ENCODE peak calls at places on chromosomes 13 and 19, in eight cellular contexts. One of them, this sample, is unnamed.

GRCh38 chr13:112486386-112487126 is 101.4 kb downstream of the TUBGCP3 start:
- DNase-seq in H54: no peak
- DNase-seq in K562: no peak
- DNase-seq in adrenal gland: no peak
- DNase-seq in IMR-90: peak; percentile 35
- DNase-seq in thyroid gland: no peak
- DNase-seq in tibial nerve: no peak
- DNase-seq in H1: no peak
- DNase-seq in this sample: no peak

GRCh38 chr13:97108535-97108910 is 113.6 kb upstream of the MBNL2 start:
- DNase-seq in H54: peak; percentile 37
- DNase-seq in K562: no peak
- DNase-seq in adrenal gland: peak; percentile 77
- DNase-seq in IMR-90: peak; percentile 49
- DNase-seq in thyroid gland: no peak
- DNase-seq in tibial nerve: no peak
- DNase-seq in H1: no peak
- DNase-seq in this sample: no peak

GRCh38 chr19:43683905-43684304 is 13.9 kb upstream of the PLAUR start:
- DNase-seq in H54: no peak
- DNase-seq in K562: no peak
- DNase-seq in adrenal gland: no peak
- DNase-seq in IMR-90: no peak
- DNase-seq in thyroid gland: no peak
- DNase-seq in tibial nerve: no peak
- DNase-seq in H1: no peak
- DNase-seq in this sample: no peak

GRCh38 chr19:56603829-56604228 is 8.7 kb downstream of the ZNF71 start:
- DNase-seq in H54: no peak
- DNase-seq in K562: no peak
- DNase-seq in adrenal gland: no peak
- DNase-seq in IMR-90: peak; percentile 24
- DNase-seq in thyroid gland: no peak
- DNase-seq in tibial nerve: no peak
- DNase-seq in H1: no peak
- DNase-seq in this sample: no peak

GRCh38 chr13:55302568-55302967 is 1838.2 kb upstream of the PRR20A start:
- DNase-seq in H54: no peak
- DNase-seq in K562: no peak
- DNase-seq in adrenal gland: no peak
- DNase-seq in IMR-90: no peak
- DNase-seq in thyroid gland: no peak
- DNase-seq in tibial nerve: no peak
- DNase-seq in H1: no peak
- DNase-seq in this sample: no peak

GRCh38 chr13:76556632-76557031 is 329.6 kb downstream of the KCTD12 start:
- DNase-seq in H54: no peak
- DNase-seq in K562: no peak
- DNase-seq in adrenal gland: no peak
- DNase-seq in IMR-90: no peak
- DNase-seq in thyroid gland: no peak
- DNase-seq in tibial nerve: no peak
- DNase-seq in H1: no peak
- DNase-seq in this sample: no peak

GRCh38 chr19:39126593-39127187 is 1.1 kb downstream of the PAK4 start:
- DNase-seq in H54: peak; percentile 53
- DNase-seq in K562: no peak
- DNase-seq in adrenal gland: peak; percentile 43
- DNase-seq in IMR-90: no peak
- DNase-seq in thyroid gland: no peak
- DNase-seq in tibial nerve: no peak
- DNase-seq in H1: no peak
- DNase-seq in this sample: peak; percentile 89

GRCh38 chr19:8462601-8463000 is 17.8 kb downstream of the HNRNPM start:
- DNase-seq in H54: no peak
- DNase-seq in K562: no peak
- DNase-seq in adrenal gland: no peak
- DNase-seq in IMR-90: no peak
- DNase-seq in thyroid gland: no peak
- DNase-seq in tibial nerve: no peak
- DNase-seq in H1: no peak
- DNase-seq in this sample: no peak

GRCh38 chr13:36998624-36999041 is 507 bp downstream of the ALG5 start:
- DNase-seq in H54: no peak
- DNase-seq in K562: peak; percentile 15
- DNase-seq in adrenal gland: no peak
- DNase-seq in IMR-90: no peak
- DNase-seq in thyroid gland: peak; percentile 9
- DNase-seq in tibial nerve: no peak
- DNase-seq in H1: no peak
- DNase-seq in this sample: peak; percentile 28

GRCh38 chr19:4059931-4060620 is 6.6 kb downstream of the ZBTB7A start:
- DNase-seq in H54: no peak
- DNase-seq in K562: peak; percentile 59
- DNase-seq in adrenal gland: peak; percentile 58
- DNase-seq in IMR-90: no peak
- DNase-seq in thyroid gland: no peak
- DNase-seq in tibial nerve: peak; percentile 58
- DNase-seq in H1: no peak
- DNase-seq in this sample: peak; percentile 42

GRCh38 chr19:34236035-34236793 is 18.1 kb upstream of the GARRE1 start:
- DNase-seq in H54: no peak
- DNase-seq in K562: no peak
- DNase-seq in adrenal gland: no peak
- DNase-seq in IMR-90: peak; percentile 82
- DNase-seq in thyroid gland: no peak
- DNase-seq in tibial nerve: no peak
- DNase-seq in H1: no peak
- DNase-seq in this sample: no peak

GRCh38 chr19:21143846-21144245 is 2.0 kb downstream of the ZNF431 start:
- DNase-seq in H54: no peak
- DNase-seq in K562: no peak
- DNase-seq in adrenal gland: no peak
- DNase-seq in IMR-90: no peak
- DNase-seq in thyroid gland: peak; percentile 13
- DNase-seq in tibial nerve: no peak
- DNase-seq in H1: no peak
- DNase-seq in this sample: no peak

GRCh38 chr13:23608138-23608537 is 37.9 kb downstream of the TNFRSF19 start:
- DNase-seq in H54: no peak
- DNase-seq in K562: no peak
- DNase-seq in adrenal gland: no peak
- DNase-seq in IMR-90: no peak
- DNase-seq in thyroid gland: no peak
- DNase-seq in tibial nerve: no peak
- DNase-seq in H1: no peak
- DNase-seq in this sample: no peak

GRCh38 chr19:12871681-12872080 is 9.6 kb downstream of the DNASE2 start:
- DNase-seq in H54: no peak
- DNase-seq in K562: no peak
- DNase-seq in adrenal gland: no peak
- DNase-seq in IMR-90: no peak
- DNase-seq in thyroid gland: no peak
- DNase-seq in tibial nerve: no peak
- DNase-seq in H1: no peak
- DNase-seq in this sample: no peak

GRCh38 chr13:36815069-36815468 is 4.0 kb upstream of the RFXAP start:
- DNase-seq in H54: no peak
- DNase-seq in K562: peak; percentile 14
- DNase-seq in adrenal gland: no peak
- DNase-seq in IMR-90: no peak
- DNase-seq in thyroid gland: no peak
- DNase-seq in tibial nerve: no peak
- DNase-seq in H1: no peak
- DNase-seq in this sample: no peak

GRCh38 chr13:52652170-52652979 is at the start of gene SUGT1:
- DNase-seq in H54: peak; percentile 60
- DNase-seq in K562: peak; percentile 79
- DNase-seq in adrenal gland: peak; percentile 98
- DNase-seq in IMR-90: peak; percentile 97
- DNase-seq in thyroid gland: peak; percentile 99
- DNase-seq in tibial nerve: peak; percentile 93
- DNase-seq in H1: peak; percentile 90
- DNase-seq in this sample: peak; percentile 98

GRCh38 chr13:52646967-52647366 is 4.7 kb downstream of the HNRNPA1L2 start:
- DNase-seq in H54: no peak
- DNase-seq in K562: no peak
- DNase-seq in adrenal gland: no peak
- DNase-seq in IMR-90: no peak
- DNase-seq in thyroid gland: no peak
- DNase-seq in tibial nerve: no peak
- DNase-seq in H1: no peak
- DNase-seq in this sample: no peak

GRCh38 chr13:52650731-52651130 is 1.9 kb upstream of the SUGT1 start:
- DNase-seq in H54: no peak
- DNase-seq in K562: peak; percentile 43
- DNase-seq in adrenal gland: no peak
- DNase-seq in IMR-90: no peak
- DNase-seq in thyroid gland: no peak
- DNase-seq in tibial nerve: no peak
- DNase-seq in H1: no peak
- DNase-seq in this sample: no peak

GRCh38 chr13:52651880-52652169 is 811 bp upstream of the SUGT1 start:
- DNase-seq in H54: peak; percentile 2
- DNase-seq in K562: no peak
- DNase-seq in adrenal gland: no peak
- DNase-seq in IMR-90: no peak
- DNase-seq in thyroid gland: no peak
- DNase-seq in tibial nerve: no peak
- DNase-seq in H1: no peak
- DNase-seq in this sample: no peak

GRCh38 chr13:52652980-52653303 is 306 bp downstream of the SUGT1 start:
- DNase-seq in H54: peak; percentile 7
- DNase-seq in K562: peak; percentile 25
- DNase-seq in adrenal gland: no peak
- DNase-seq in IMR-90: no peak
- DNase-seq in thyroid gland: no peak
- DNase-seq in tibial nerve: no peak
- DNase-seq in H1: no peak
- DNase-seq in this sample: no peak
- TF ChIP-seq POLR2A in H54: no peak
- TF ChIP-seq POLR2A in K562: no peak
- TF ChIP-seq POLR2A in adrenal gland: no peak
- TF ChIP-seq POLR2A in IMR-90: no peak
- TF ChIP-seq POLR2A in thyroid gland: no peak
- TF ChIP-seq POLR2A in tibial nerve: no peak
- TF ChIP-seq POLR2A in H1: no peak
- TF ChIP-seq POLR2A in this sample: no peak

DNA sequence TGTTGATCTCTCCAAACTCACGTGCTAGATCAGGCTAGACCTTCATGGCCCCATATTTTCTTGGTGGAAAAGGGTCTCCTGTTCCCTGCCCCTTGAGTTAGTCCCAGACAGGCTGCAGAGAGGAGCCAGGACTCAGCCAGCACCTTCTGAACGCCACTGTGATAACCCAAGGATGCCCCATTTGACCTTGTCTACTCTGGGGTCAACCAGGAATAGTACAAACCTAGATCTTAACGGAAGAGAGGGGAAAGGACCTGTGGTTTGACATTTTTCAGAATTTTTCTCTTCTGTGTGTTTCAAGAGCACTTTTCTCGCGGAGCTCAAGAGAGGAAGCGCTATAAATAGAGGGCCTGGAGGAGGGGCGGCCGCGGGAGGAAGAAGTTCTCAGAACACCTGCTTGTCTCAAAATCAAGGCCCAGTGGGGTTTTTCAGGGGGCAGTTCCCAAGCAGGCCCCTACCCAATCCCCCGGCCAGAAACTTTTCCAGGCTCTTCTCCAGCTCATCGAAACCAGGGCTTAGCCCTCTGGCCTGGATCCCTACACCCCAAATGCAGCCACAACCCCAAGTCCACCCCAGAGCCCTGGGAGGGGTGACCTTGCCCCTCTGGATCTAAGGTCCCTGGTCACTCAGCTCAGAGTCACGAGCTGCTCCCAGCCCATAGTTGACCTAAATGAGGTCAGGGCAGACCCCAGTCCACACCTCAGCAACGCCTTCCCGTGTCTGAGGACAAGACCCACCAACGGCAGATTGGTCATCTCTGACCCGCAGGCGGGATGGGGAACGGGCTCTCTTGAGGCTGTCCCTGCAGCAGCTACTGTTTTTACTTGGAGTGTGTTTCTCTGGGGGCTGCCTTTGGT is 75.6 kb upstream of the TM9SF2 start:
- DNase-seq in H54: no peak
- DNase-seq in K562: no peak
- DNase-seq in adrenal gland: no peak
- DNase-seq in IMR-90: no peak
- DNase-seq in thyroid gland: peak; percentile 50
- DNase-seq in tibial nerve: no peak
- DNase-seq in H1: no peak
- DNase-seq in this sample: no peak
- TF ChIP-seq POLR2A in H54: no peak
- TF ChIP-seq POLR2A in K562: no peak
- TF ChIP-seq POLR2A in adrenal gland: no peak
- TF ChIP-seq POLR2A in IMR-90: no peak
- TF ChIP-seq POLR2A in thyroid gland: no peak
- TF ChIP-seq POLR2A in tibial nerve: no peak
- TF ChIP-seq POLR2A in H1: no peak
- TF ChIP-seq POLR2A in this sample: no peak

GRCh38 chr19:18397242-18398202 is at the start of gene LRRC25:
- DNase-seq in H54: no peak
- DNase-seq in K562: peak; percentile 78
- DNase-seq in adrenal gland: peak; percentile 71
- DNase-seq in IMR-90: no peak
- DNase-seq in thyroid gland: no peak
- DNase-seq in tibial nerve: no peak
- DNase-seq in H1: no peak
- DNase-seq in this sample: no peak
- TF ChIP-seq POLR2A in H54: no peak
- TF ChIP-seq POLR2A in K562: no peak
- TF ChIP-seq POLR2A in adrenal gland: peak; percentile 20
- TF ChIP-seq POLR2A in IMR-90: no peak
- TF ChIP-seq POLR2A in thyroid gland: no peak
- TF ChIP-seq POLR2A in tibial nerve: no peak
- TF ChIP-seq POLR2A in H1: no peak
- TF ChIP-seq POLR2A in this sample: peak; percentile 62

DNA sequence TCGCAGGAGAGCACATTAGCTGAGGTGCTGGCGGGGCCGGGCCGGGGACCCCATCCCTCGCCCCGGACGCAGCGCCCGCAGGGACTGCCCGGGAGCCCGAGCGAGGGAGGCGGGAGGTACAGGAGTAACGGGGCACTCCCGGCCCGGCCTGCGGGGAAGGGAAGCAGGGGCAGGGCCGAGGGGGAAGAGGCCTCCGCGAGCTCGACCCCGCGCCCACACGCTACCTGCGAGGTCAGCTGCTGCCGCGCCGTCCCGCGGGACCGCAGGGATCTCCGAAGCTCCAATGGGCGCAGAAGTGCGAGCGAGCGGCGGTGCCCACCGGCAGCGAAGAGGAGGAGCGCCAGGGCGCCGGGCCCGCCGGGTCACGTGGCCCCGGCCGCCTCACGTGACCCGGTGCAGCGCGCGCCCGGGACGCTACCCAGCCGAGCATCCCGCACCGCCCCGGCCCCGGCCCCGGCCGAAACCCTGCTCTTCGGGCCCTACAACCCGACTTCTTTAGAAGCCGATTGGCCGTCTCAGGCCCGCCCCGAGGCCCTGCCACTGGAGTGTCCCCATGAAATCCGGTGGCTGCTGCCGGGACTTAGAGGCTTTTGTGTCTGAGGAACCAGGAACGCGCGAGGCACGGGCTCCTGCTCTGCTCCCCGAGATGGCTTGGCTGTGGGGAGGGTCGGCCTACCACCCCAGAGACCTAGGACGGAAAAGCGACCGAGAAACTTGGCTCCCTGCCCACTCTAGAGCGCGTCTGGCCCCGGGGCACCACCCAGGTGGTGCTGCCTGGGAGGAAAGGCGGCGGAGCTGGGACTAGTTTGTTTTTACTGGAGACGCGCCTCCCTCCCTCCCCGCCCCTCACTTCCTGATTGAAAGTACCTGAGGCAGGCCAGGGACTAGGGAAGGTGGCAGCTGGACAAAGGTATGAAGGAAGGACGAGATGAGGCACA is at the start of gene RCBTB1:
- DNase-seq in H54: peak; percentile 64
- DNase-seq in K562: peak; percentile 87
- DNase-seq in adrenal gland: peak; percentile 73
- DNase-seq in IMR-90: peak; percentile 45
- DNase-seq in thyroid gland: peak; percentile 87
- DNase-seq in tibial nerve: peak; percentile 18
- DNase-seq in H1: no peak
- DNase-seq in this sample: peak; percentile 78
- TF ChIP-seq POLR2A in H54: peak; percentile 71
- TF ChIP-seq POLR2A in K562: peak; percentile 34
- TF ChIP-seq POLR2A in adrenal gland: peak; percentile 57
- TF ChIP-seq POLR2A in IMR-90: no peak
- TF ChIP-seq POLR2A in thyroid gland: peak; percentile 30
- TF ChIP-seq POLR2A in tibial nerve: peak; percentile 19
- TF ChIP-seq POLR2A in H1: peak; percentile 62
- TF ChIP-seq POLR2A in this sample: peak; percentile 77

This sample was measured in body of pancreas.